ENCODE peak calls at places on chromosomes 3 and 15, in nine cellular contexts. U, N, T, Y, B, W, R, K and M are unnamed samples.

GRCh38 chr15:66505818-66506217 is 692 bp downstream of the ZWILCH start:
- DNase-seq in Y (no peak), K (no peak), U (no peak), B (no peak), T (no peak), R (no peak), W (no peak), N (no peak), M (no peak)

GRCh38 chr15:94080416-94080815 is 150.9 kb upstream of the MCTP2 start:
- DNase-seq in Y (peak; percentile 20), B (no peak), K (no peak), U (no peak), R (peak; percentile 87), T (peak; percentile 65), N (no peak), W (no peak), M (peak; percentile 86)

GRCh38 chr15:73683624-73684536 is at the start of gene CD276:
- DNase-seq in W (peak; percentile 84), Y (peak; percentile 89), K (no peak), B (peak; percentile 67), U (peak; percentile 91), N (peak; percentile 76), R (peak; percentile 62), T (peak; percentile 86), M (peak; percentile 44)

GRCh38 chr3:73604491-73604890 is 20.2 kb downstream of the PDZRN3 start:
- DNase-seq in U (no peak), Y (no peak), W (no peak), R (peak; percentile 66), B (no peak), N (no peak), K (no peak), T (no peak), M (no peak)

GRCh38 chr3:40329081-40329480 is 19.6 kb downstream of the EIF1B start:
- DNase-seq in W (no peak), K (no peak), R (no peak), Y (no peak), T (no peak), N (no peak), U (no peak), B (no peak), M (no peak)

GRCh38 chr15:75731248-75732100 is 18.8 kb upstream of the CSPG4 start:
- DNase-seq in B (peak; percentile 73), Y (no peak), T (no peak), W (no peak), K (no peak), U (no peak), N (no peak), R (no peak), M (no peak)

GRCh38 chr15:99738047-99738847 is 5.0 kb upstream of the LYSMD4 start:
- DNase-seq in R (no peak), N (no peak), Y (no peak), T (no peak), U (no peak), K (no peak), W (no peak), B (no peak), M (no peak)

GRCh38 chr3:70631716-70632307 is 319.4 kb upstream of the MDFIC2 start:
- DNase-seq in K (no peak), W (no peak), R (no peak), Y (no peak), T (no peak), U (no peak), B (no peak), N (no peak), M (no peak)

GRCh38 chr3:21356402-21356801 is 394.6 kb downstream of the ZNF385D start:
- DNase-seq in K (no peak), N (no peak), W (no peak), R (no peak), T (no peak), B (no peak), Y (no peak), U (no peak), M (no peak)

GRCh38 chr3:42721690-42722089 is 19.1 kb upstream of the HHATL start:
- DNase-seq in Y (no peak), W (no peak), N (no peak), B (no peak), R (no peak), T (no peak), U (no peak), K (no peak), M (no peak)

GRCh38 chr3:14822875-14823807 is 4.4 kb downstream of the FGD5 start:
- DNase-seq in B (no peak), T (no peak), Y (no peak), W (no peak), R (no peak), N (no peak), K (no peak), U (no peak), M (no peak)

GRCh38 chr3:53231532-53232511 is 24.0 kb downstream of the TKT start:
- DNase-seq in R (no peak), K (no peak), T (no peak), W (no peak), B (no peak), N (no peak), U (no peak), Y (no peak), M (no peak)

GRCh38 chr3:50536471-50537180 is 30.9 kb downstream of the C3orf18 start:
- DNase-seq in Y (no peak), W (no peak), R (no peak), K (no peak), U (no peak), T (no peak), N (no peak), B (no peak), M (no peak)

GRCh38 chr3:121998030-121998580 is 23.9 kb downstream of the ILDR1 start:
- DNase-seq in T (no peak), Y (no peak), W (no peak), U (no peak), K (peak; percentile 40), B (no peak), R (peak; percentile 39), N (no peak), M (no peak)

GRCh38 chr3:35643391-35643790 is 4.1 kb downstream of the ARPP21 start:
- DNase-seq in U (no peak), R (no peak), N (no peak), K (no peak), T (no peak), W (no peak), Y (no peak), B (no peak), M (no peak)

GRCh38 chr3:122305818-122306621 is 19.0 kb upstream of the CSTA start:
- DNase-seq in B (no peak), T (no peak), K (peak; percentile 25), R (no peak), Y (peak; percentile 4), W (no peak), U (peak; percentile 64), N (peak; percentile 59), M (no peak)

GRCh38 chr3:189531271-189531670 is 99.9 kb upstream of the TP63 start:
- DNase-seq in Y (no peak), B (no peak), K (no peak), R (no peak), U (no peak), N (no peak), W (no peak), T (no peak), M (no peak)

GRCh38 chr15:71252036-71252898 is 137.0 kb downstream of the THSD4 start:
- DNase-seq in T (no peak), U (no peak), B (no peak), R (no peak), Y (no peak), W (no peak), N (no peak), K (no peak), M (no peak)

GRCh38 chr3:48399387-48400172 is 27.6 kb downstream of the FBXW12 start:
- DNase-seq in T (peak; percentile 14), K (no peak), B (peak; percentile 8), N (peak; percentile 75), U (no peak), R (no peak), Y (no peak), W (peak; percentile 5), M (no peak)

GRCh38 chr3:197736010-197736490 is 654 bp downstream of the RUBCN start:
- DNase-seq in U (peak; percentile 33), Y (peak; percentile 34), B (no peak), R (no peak), T (peak; percentile 18), K (peak; percentile 61), W (peak; percentile 78), N (no peak), M (no peak)

GRCh38 chr3:146466596-146466995 is 2.8 kb downstream of the PLSCR2 start:
- DNase-seq in U (no peak), K (no peak), Y (no peak), B (no peak), T (no peak), W (no peak), N (no peak), R (peak; percentile 38), M (no peak)

GRCh38 chr3:50189274-50189673 is 2.1 kb upstream of the GNAT1 start:
- DNase-seq in B (peak; percentile 59), K (peak; percentile 71), N (peak; percentile 80), T (peak; percentile 70), Y (peak; percentile 68), R (peak; percentile 79), W (peak; percentile 68), U (peak; percentile 91), M (peak; percentile 66)

GRCh38 chr3:118987466-118987865 is 47.2 kb downstream of the IGSF11 start:
- DNase-seq in U (no peak), W (no peak), R (peak; percentile 44), Y (no peak), B (peak; percentile 91), N (peak; percentile 88), K (no peak), T (no peak), M (no peak)

GRCh38 chr3:16178628-16178988 is 4.1 kb downstream of the GALNT15 start:
- DNase-seq in Y (no peak), N (no peak), B (no peak), R (no peak), W (no peak), T (no peak), U (no peak), K (no peak), M (no peak)
- TF ChIP-seq CTCF in Y (peak; percentile 20), N (no peak), B (no peak), R (no peak), W (no peak), T (no peak), U (no peak), K (peak; percentile 45), M (no peak)

GRCh38 chr3:183490211-183490601 is 61.8 kb upstream of the MCF2L2 start:
- DNase-seq in U (no peak), W (no peak), Y (no peak), B (no peak), T (no peak), N (no peak), K (no peak), R (no peak), M (no peak)
- TF ChIP-seq CTCF in U (no peak), W (no peak), Y (no peak), B (no peak), T (no peak), N (no peak), K (no peak), R (no peak), M (no peak)

GRCh38 chr3:158842946-158843345 is 41.1 kb downstream of the MFSD1 start:
- DNase-seq in T (no peak), U (no peak), K (no peak), B (no peak), W (no peak), N (no peak), R (no peak), Y (no peak), M (no peak)
- TF ChIP-seq CTCF in T (no peak), U (no peak), K (no peak), B (no peak), W (no peak), N (no peak), R (no peak), Y (no peak), M (no peak)

GRCh38 chr3:170117134-170117533 is 64.4 kb downstream of the PHC3 start:
- DNase-seq in Y (no peak), B (no peak), U (no peak), K (peak; percentile 10), W (no peak), N (no peak), T (no peak), R (peak; percentile 12), M (no peak)
- TF ChIP-seq CTCF in Y (peak; percentile 21), B (no peak), U (peak; percentile 26), K (peak; percentile 45), W (no peak), N (no peak), T (no peak), R (peak; percentile 36), M (peak; percentile 7)